ENCODE peak calls at places on chromosomes 7 and 10, in five cellular contexts. M, U, J, X and A are unnamed samples.

GRCh38 chr10:120477006-120477722 is 20.1 kb downstream of the PLPP4 start:
- DNase-seq in X (no peak), U (no peak), M (no peak), J (no peak), A (no peak)

GRCh38 chr10:112653215-112653614 is 206.2 kb downstream of the VTI1A start:
- DNase-seq in U (no peak), M (no peak), J (no peak), X (no peak), A (no peak)

GRCh38 chr10:69716711-69717560 is 84.8 kb upstream of the COL13A1 start:
- DNase-seq in X (no peak), U (peak; percentile 10), J (peak; percentile 84), M (peak; percentile 32), A (no peak)

GRCh38 chr7:131753620-131754222 is 197.3 kb upstream of the PODXL start:
- DNase-seq in X (no peak), U (no peak), M (no peak), J (no peak), A (no peak)

GRCh38 chr10:75532253-75532924 is 101.0 kb downstream of the LRMDA start:
- DNase-seq in M (no peak), J (no peak), U (no peak), X (no peak), A (no peak)

GRCh38 chr10:46555366-46555712 is 1.1 kb downstream of the GPRIN2 start:
- DNase-seq in J (no peak), X (no peak), M (peak; percentile 0), U (no peak), A (peak; percentile 11)

GRCh38 chr7:2014391-2015241 is 218.1 kb downstream of the MAD1L1 start:
- DNase-seq in J (peak; percentile 74), M (no peak), U (no peak), X (peak; percentile 12), A (no peak)

GRCh38 chr7:64516451-64516850 is 46.4 kb downstream of the ZNF680 start:
- DNase-seq in J (no peak), U (no peak), X (no peak), M (no peak), A (no peak)

GRCh38 chr7:930975-931758 is 23.3 kb downstream of the ADAP1 start:
- DNase-seq in X (no peak), U (no peak), M (no peak), J (peak; percentile 41), A (no peak)

GRCh38 chr10:92849234-92849525 is 860 bp downstream of the EXOC6 start:
- DNase-seq in J (no peak), M (no peak), X (no peak), U (no peak), A (no peak)

GRCh38 chr7:77315102-77315501 is 101.0 kb downstream of the GSAP start:
- DNase-seq in M (no peak), X (peak; percentile 31), J (no peak), U (no peak), A (no peak)

GRCh38 chr7:130021105-130021834 is 29.9 kb downstream of the ZC3HC1 start:
- DNase-seq in J (no peak), M (no peak), U (no peak), X (peak; percentile 35), A (no peak)

GRCh38 chr7:81111358-81111757 is 192.5 kb upstream of the SEMA3C start:
- DNase-seq in U (no peak), X (no peak), M (no peak), J (no peak), A (no peak)

GRCh38 chr7:73721237-73721848 is 1.9 kb upstream of the STX1A start:
- DNase-seq in J (peak; percentile 85), X (peak; percentile 73), M (no peak), U (no peak), A (no peak)

GRCh38 chr10:1203216-1203615 is 147.0 kb downstream of the WDR37 start:
- DNase-seq in U (no peak), M (no peak), J (no peak), X (no peak), A (no peak)

GRCh38 chr7:140314571-140315480 is 83.5 kb downstream of the SLC37A3 start:
- DNase-seq in M (no peak), U (no peak), J (peak; percentile 61), X (no peak), A (no peak)

GRCh38 chr7:100603697-100604077 is 1.5 kb downstream of the PCOLCE start:
- DNase-seq in M (no peak), J (no peak), U (no peak), X (no peak), A (no peak)

GRCh38 chr7:67484244-67484751 is 487.7 kb downstream of the TYW1 start:
- DNase-seq in X (peak; percentile 23), M (peak; percentile 6), U (no peak), J (no peak), A (peak; percentile 23)

GRCh38 chr7:27124979-27125689 is 5.4 kb downstream of the HOXA4 start:
- DNase-seq in X (no peak), M (no peak), J (no peak), U (no peak), A (no peak)

GRCh38 chr10:92573091-92573797 is 649 bp downstream of the IDE start:
- DNase-seq in J (peak; percentile 76), M (peak; percentile 40), U (no peak), X (no peak), A (no peak)

GRCh38 chr10:60644436-60645130 is 133.7 kb upstream of the CDK1 start:
- DNase-seq in J (no peak), X (no peak), U (no peak), M (no peak), A (no peak)

GRCh38 chr7:139713061-139713460 is 64.7 kb downstream of the HIPK2 start:
- DNase-seq in J (no peak), U (no peak), X (no peak), M (no peak), A (no peak)

GRCh38 chr10:58385784-58386112 is 538 bp downstream of the TFAM start:
- DNase-seq in X (no peak), U (no peak), J (peak; percentile 67), M (no peak), A (no peak)

GRCh38 chr10:131266936-131267813 is 44.3 kb downstream of the TCERG1L start:
- DNase-seq in U (no peak), J (no peak), M (no peak), X (no peak), A (no peak)

GRCh38 chr10:44978213-44978569 is 418 bp downstream of the DEPP1 start:
- DNase-seq in U (no peak), J (no peak), X (no peak), M (no peak), A (no peak)

GRCh38 chr7:142881586-142882337 is 3.8 kb downstream of the TRPV6 start:
- DNase-seq in U (no peak), J (peak; percentile 51), X (no peak), M (no peak), A (no peak)

GRCh38 chr10:101120884-101121660 is 10.0 kb upstream of the TLX1 start:
- DNase-seq in M (peak; percentile 51), X (no peak), U (no peak), J (peak; percentile 68), A (no peak)

GRCh38 chr10:72229261-72230251 is 13.5 kb upstream of the ASCC1 start:
- DNase-seq in M (no peak), X (no peak), J (no peak), U (no peak), A (no peak)

GRCh38 chr7:28169166-28169713 is 11.4 kb downstream of the JAZF1 start:
- DNase-seq in X (no peak), U (no peak), M (no peak), J (no peak), A (no peak)
- H3K4me1 ChIP-seq in X (peaks cover 79% of the 10 kb centered on the region), U (no peaks in the 10 kb centered on the region), M (no peaks in the 10 kb centered on the region), J (no peaks in the 10 kb centered on the region), A (no peaks in the 10 kb centered on the region)

GRCh38 chr10:124739996-124740373 is 4.2 kb downstream of the FAM53B start:
- DNase-seq in M (no peak), U (no peak), X (no peak), J (no peak), A (peak; percentile 8)

GRCh38 chr10:124741922-124742417 is 2.2 kb downstream of the FAM53B start:
- DNase-seq in M (no peak), U (no peak), X (no peak), J (peak; percentile 73), A (no peak)

GRCh38 chr10:124741281-124741921 is 2.8 kb downstream of the FAM53B start:
- DNase-seq in U (peak; percentile 50), X (peak; percentile 87), J (peak; percentile 93), M (peak; percentile 76), A (peak; percentile 92)

GRCh38 chr10:124739119-124739921 is 4.9 kb downstream of the FAM53B start:
- DNase-seq in U (no peak), J (no peak), M (no peak), X (no peak), A (no peak)

DNA sequence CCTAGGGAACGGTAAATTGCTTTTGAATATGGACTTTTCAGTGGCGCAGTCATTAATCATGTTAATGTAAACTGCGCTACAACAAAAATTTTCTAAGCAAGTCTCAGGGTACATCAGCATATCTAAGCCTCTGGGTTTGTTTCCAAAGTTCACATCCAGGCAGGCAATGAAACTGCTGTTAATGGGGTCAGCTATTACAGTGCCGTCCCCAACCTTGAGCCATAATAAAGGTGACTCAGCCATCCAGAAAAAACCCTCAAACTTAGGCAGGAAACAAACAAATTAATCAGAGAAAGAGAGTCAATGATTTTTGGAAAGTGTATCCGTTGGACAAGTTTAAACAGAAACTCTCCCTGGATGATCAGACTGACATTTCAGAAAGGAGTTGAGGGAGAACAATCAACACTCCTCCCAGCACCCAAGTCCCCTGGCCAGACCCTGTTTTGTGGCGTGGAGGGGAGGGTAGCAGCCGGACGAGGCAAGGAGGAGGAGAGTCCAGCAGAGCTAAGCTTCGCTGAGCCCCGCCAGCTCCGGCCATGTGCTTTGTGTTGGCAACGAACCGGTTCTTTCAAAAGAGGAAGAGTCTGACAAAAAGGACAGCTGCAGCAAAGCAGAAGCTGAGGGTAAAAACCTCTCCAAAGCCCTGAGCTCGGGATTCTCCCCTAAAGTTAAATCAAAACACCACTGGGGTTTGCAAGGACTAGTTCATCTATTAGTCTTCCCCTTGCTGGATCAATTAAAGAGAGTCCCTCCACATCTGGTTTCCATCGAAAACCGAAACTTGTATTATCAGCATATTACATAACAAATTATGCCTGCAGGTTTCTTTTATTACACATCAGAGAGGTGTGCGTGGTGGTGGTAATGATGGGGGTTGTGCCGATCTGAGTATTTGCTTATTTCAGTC is 3.6 kb downstream of the FAM53B start:
- DNase-seq in X (peak; percentile 72), M (no peak), J (no peak), U (no peak), A (no peak)
- H3K4me1 ChIP-seq in X (peaks cover 93% of the 10 kb centered on the region), M (peaks cover 71% of the 10 kb centered on the region), J (no peaks in the 10 kb centered on the region), U (peaks cover 78% of the 10 kb centered on the region), A (peaks cover 7% of the 10 kb centered on the region)

GRCh38 chr7:155296788-155297516 is 726 bp upstream of the INSIG1 start:
- DNase-seq in X (peak; percentile 43), M (peak; percentile 85), U (peak; percentile 83), J (peak; percentile 90), A (no peak)
- H3K4me1 ChIP-seq in X (peaks cover 46% of the 10 kb centered on the region), M (peaks cover 37% of the 10 kb centered on the region), U (peaks cover 31% of the 10 kb centered on the region), J (no peaks in the 10 kb centered on the region), A (peaks cover 24% of the 10 kb centered on the region)

GRCh38 chr10:88116491-88116890 is 253.1 kb downstream of the PTEN start:
- DNase-seq in M (no peak), X (no peak), U (no peak), J (no peak), A (no peak)

GRCh38 chr10:88114368-88114767 is 250.9 kb downstream of the PTEN start:
- DNase-seq in X (peak; percentile 24), U (no peak), M (peak; percentile 39), J (no peak), A (no peak)

GRCh38 chr10:88115406-88115805 is 252.0 kb downstream of the PTEN start:
- DNase-seq in M (no peak), U (no peak), X (no peak), J (no peak), A (no peak)

GRCh38 chr10:88117227-88117626 is 253.8 kb downstream of the PTEN start:
- DNase-seq in M (peak; percentile 15), J (no peak), U (no peak), X (no peak), A (no peak)

GRCh38 chr10:88115968-88116367 is 252.5 kb downstream of the PTEN start:
- DNase-seq in M (no peak), J (no peak), X (no peak), U (no peak), A (no peak)
- H3K4me1 ChIP-seq in M (peaks cover 11% of the 10 kb centered on the region), J (no peaks in the 10 kb centered on the region), X (peaks cover 12% of the 10 kb centered on the region), U (no peaks in the 10 kb centered on the region), A (no peaks in the 10 kb centered on the region)